ENCODE peak calls at places on chromosomes 3 and 15, in six cellular contexts. D is mesenchymal stem cell, R is IMR-90, F is transverse colon, Y is brain microvascular endothelial cell, Q is PC-3. V is an unnamed sample. For H3K36me3, the result is how much of the 10 kb centered on the place peaks cover.

GRCh38 chr3:95319921-95320494 is 1257.1 kb downstream of the NSUN3 start:
- DNase-seq in D (peak), R (no peak), F (no peak), Y (peak), Q (no peak), V (no peak)

GRCh38 chr3:190301591-190301990 is 20.7 kb downstream of the CLDN1 start:
- DNase-seq in D (no peak), R (no peak), F (no peak), Y (no peak), Q (peak), V (no peak)

GRCh38 chr15:73691398-73691797 is 7.2 kb downstream of the CD276 start:
- DNase-seq in D (peak), R (peak), F (peak), Y (peak), Q (peak), V (no peak)

GRCh38 chr3:37127340-37127739 is 47.0 kb downstream of the LRRFIP2 start:
- DNase-seq in D (no peak), R (no peak), F (no peak), Y (no peak), Q (no peak), V (no peak)

GRCh38 chr3:170023165-170023564 is 14.6 kb upstream of the GPR160 start:
- DNase-seq in D (no peak), R (no peak), F (no peak), Y (no peak), Q (no peak), V (no peak)

GRCh38 chr3:32296251-32297204 is 58.0 kb downstream of the CMTM8 start:
- DNase-seq in D (peak), R (peak), F (peak), Y (peak), Q (peak), V (peak)

GRCh38 chr15:41804361-41804760 is 23.5 kb upstream of the JMJD7 start:
- DNase-seq in D (no peak), R (no peak), F (no peak), Y (no peak), Q (no peak), V (no peak)

GRCh38 chr3:10017636-10018292 is 8.5 kb upstream of the FANCD2 start:
- DNase-seq in D (peak), R (peak), F (no peak), Y (peak), Q (peak), V (peak)

GRCh38 chr3:131216801-131217200 is 164.8 kb upstream of the NUDT16 start:
- DNase-seq in D (peak), R (peak), F (no peak), Y (peak), Q (peak), V (peak)

GRCh38 chr3:177490626-177491025 is 293.3 kb upstream of the TBL1XR1 start:
- DNase-seq in D (no peak), R (no peak), F (no peak), Y (no peak), Q (no peak), V (no peak)

GRCh38 chr3:72177075-72178050 is 392.4 kb upstream of the PROK2 start:
- DNase-seq in D (no peak), R (peak), F (peak), Y (peak), Q (no peak), V (no peak)

GRCh38 chr3:15974647-15975046 is 176.9 kb upstream of the ANKRD28 start:
- DNase-seq in D (no peak), R (no peak), F (no peak), Y (no peak), Q (no peak), V (no peak)

GRCh38 chr3:149371001-149371722 is 6.3 kb downstream of the TM4SF1 start:
- DNase-seq in D (peak), R (peak), F (no peak), Y (no peak), Q (peak), V (no peak)

GRCh38 chr3:196998966-196999760 is 30.5 kb downstream of the MELTF start:
- DNase-seq in D (no peak), R (no peak), F (no peak), Y (no peak), Q (no peak), V (no peak)

GRCh38 chr15:65460948-65461347 is 38.2 kb upstream of the IGDCC4 start:
- DNase-seq in D (peak), R (peak), F (no peak), Y (peak), Q (no peak), V (no peak)

GRCh38 chr3:71416868-71417267 is 166.7 kb downstream of the FOXP1 start:
- DNase-seq in D (no peak), R (no peak), F (no peak), Y (no peak), Q (peak), V (peak)

GRCh38 chr15:26433060-26433459 is 339.8 kb downstream of the GABRB3 start:
- DNase-seq in D (no peak), R (no peak), F (no peak), Y (no peak), Q (no peak), V (no peak)

GRCh38 chr15:36632196-36632595 is 52.8 kb downstream of the CDIN1 start:
- DNase-seq in D (peak), R (peak), F (no peak), Y (peak), Q (peak), V (no peak)

DNA sequence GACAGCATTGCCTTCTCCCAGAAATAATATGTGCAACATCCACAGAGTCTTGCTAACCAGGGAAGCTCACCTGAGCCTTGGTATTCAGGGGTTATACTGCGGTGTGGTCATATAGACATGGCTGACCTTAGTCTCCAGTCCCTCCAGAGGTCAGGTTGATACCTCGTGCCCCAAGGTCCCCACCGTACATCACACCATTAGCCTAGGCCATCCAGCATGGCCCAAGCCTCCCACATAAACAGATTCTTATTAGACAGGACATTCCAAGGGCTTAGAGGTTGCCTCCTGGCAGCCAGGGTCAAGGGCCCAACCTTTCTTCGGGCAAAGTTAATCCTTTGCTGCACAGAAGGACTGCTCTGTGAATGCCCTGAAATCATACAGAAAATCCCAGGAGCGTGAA is 18.8 kb downstream of the ACAN start:
- DNase-seq in D (no peak), R (no peak), F (no peak), Y (no peak), Q (no peak), V (no peak)
- H3K4me3 ChIP-seq in D (no peak), R (no peak), F (no peak), Y (no peak), Q (no peak), V (no peak)

GRCh38 chr15:69657626-69658025 is 205.0 kb downstream of the RPLP1 start:
- DNase-seq in D (no peak), R (no peak), F (no peak), Y (no peak), Q (no peak), V (no peak)
- H3K36me3 ChIP-seq in D (under half), R (under half), F (under half), Y (under half), Q (under half), V (under half)

DNA sequence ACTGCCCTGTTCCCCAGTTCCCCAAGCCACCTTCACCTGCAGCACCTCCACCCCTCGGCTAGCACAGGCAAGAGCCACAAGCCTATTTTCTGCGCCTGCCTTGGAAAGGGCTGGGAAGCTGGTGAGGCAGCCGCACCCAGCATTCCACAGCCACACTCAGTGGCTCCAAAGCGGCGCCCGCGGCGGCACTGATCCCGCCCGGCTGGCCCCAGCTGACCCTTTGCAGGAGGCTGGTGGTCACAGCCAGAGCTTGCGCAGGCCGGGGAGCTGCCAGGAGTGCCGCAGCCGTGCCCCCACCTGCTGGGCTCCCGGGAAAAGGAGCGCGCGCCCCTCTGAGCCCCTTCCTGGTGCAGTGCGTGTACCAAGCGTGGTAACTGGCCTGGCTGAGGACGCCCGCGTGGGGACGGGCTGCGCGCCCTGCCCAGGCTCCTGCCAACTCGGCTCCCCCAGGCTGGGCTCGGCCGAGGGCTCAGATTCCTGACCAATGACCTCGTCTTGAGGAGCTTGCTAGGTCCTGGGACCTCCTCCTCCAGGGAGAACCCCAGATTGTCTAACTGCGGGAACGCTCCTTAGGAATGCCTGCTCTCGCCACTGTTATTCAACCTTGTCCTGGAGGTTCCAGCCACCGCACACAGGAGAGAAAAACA is 13.3 kb downstream of the GRAMD2A start:
- DNase-seq in D (peak), R (no peak), F (peak), Y (no peak), Q (peak), V (peak)
- H3K4me3 ChIP-seq in D (peak), R (peak), F (peak), Y (peak), Q (peak), V (peak)

GRCh38 chr3:33385423-33385822 is 54.8 kb downstream of the UBP1 start:
- DNase-seq in D (no peak), R (peak), F (no peak), Y (no peak), Q (no peak), V (no peak)

GRCh38 chr3:33388374-33389100 is 51.7 kb downstream of the UBP1 start:
- DNase-seq in D (no peak), R (no peak), F (no peak), Y (no peak), Q (peak), V (no peak)

GRCh38 chr3:33380653-33381052 is 59.6 kb downstream of the UBP1 start:
- DNase-seq in D (no peak), R (no peak), F (no peak), Y (no peak), Q (no peak), V (no peak)

GRCh38 chr3:33386631-33387030 is 53.6 kb downstream of the UBP1 start:
- DNase-seq in D (no peak), R (no peak), F (no peak), Y (no peak), Q (no peak), V (no peak)

GRCh38 chr3:33383951-33384350 is 56.3 kb downstream of the UBP1 start:
- DNase-seq in D (no peak), R (no peak), F (no peak), Y (no peak), Q (no peak), V (no peak)
- H3K36me3 ChIP-seq in D (half or more), R (under half), F (under half), Y (half or more), Q (under half), V (under half)

DNA sequence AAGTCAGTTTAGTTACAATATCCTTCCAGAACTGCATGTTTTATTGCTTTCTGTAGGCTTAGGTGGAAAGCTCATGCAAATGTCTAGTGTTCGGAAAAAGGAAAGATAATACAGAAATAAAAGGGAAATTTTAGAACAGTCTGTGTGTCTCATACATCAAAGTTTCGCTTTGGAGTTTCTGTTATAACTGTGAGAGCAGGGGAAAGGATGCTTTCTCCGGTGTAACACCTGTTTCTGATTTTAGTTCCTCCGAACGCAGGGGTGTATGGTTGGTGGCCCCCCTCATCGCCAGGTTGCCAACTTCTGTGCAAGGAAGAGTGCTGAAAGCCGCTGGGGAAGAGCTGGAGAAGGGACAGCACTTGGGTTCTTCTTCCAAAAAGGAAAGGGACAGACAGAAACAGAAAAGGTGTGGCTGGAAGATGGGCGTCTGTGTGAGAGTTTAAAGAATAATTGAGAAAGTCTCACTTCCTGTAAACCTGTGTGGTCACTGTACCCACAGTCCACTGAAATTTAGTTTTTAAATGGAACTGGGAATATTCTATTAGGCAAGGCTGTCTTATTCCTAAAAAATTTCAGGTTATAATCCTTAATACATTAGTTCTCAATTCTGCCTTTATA is 6.7 kb downstream of the P2RY12 start:
- DNase-seq in D (no peak), R (no peak), F (no peak), Y (no peak), Q (no peak), V (no peak)
- H3K4me3 ChIP-seq in D (no peak), R (no peak), F (no peak), Y (no peak), Q (no peak), V (no peak)

DNA sequence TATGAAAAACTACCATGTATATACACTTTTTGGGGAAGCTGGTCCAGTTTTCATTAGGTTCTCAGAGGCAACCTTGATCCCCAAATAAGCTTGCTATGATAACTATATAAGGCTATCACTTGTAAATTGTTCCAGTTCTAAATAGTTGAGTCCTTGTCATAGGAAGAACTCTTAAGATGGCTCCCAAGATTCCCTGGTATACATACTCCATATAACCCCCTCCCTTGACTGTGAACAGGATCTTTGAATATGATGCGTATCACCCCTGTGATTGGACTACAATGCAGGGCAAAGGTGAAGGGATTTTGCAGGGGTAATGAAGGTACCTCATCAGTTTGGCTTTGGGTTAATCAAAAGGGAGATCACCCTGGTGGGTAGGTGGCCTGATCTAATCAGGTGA is 48.6 kb upstream of the TRIM59 start:
- DNase-seq in D (no peak), R (no peak), F (no peak), Y (no peak), Q (no peak), V (no peak)
- H3K36me3 ChIP-seq in D (half or more), R (under half), F (under half), Y (under half), Q (under half), V (half or more)

GRCh38 chr15:53979051-53979788 is 979 bp downstream of the UNC13C start:
- DNase-seq in D (no peak), R (no peak), F (no peak), Y (no peak), Q (no peak), V (no peak)
- H3K4me3 ChIP-seq in D (no peak), R (no peak), F (no peak), Y (no peak), Q (no peak), V (no peak)

DNA sequence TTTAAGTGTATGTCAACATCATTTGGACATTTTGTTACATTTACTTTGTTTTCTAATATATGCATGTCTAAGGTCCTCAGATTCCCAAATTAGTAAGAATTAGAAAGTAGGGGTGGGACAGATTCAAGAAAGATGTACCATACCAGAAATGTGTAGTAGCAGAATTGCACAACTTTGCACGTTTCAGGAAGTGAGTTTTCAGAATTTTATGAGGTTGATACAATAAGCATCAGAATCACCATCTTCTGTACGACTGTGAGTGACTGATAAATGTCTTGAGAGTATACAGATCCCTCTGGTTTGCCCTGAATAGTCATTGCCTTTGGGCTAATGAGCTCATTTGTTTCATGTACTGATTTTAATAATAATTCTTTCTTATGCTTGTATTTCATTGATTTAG is 9.3 kb downstream of the ARIH2 start:
- DNase-seq in D (no peak), R (no peak), F (no peak), Y (no peak), Q (peak), V (no peak)
- H3K36me3 ChIP-seq in D (half or more), R (under half), F (under half), Y (under half), Q (under half), V (under half)

DNA sequence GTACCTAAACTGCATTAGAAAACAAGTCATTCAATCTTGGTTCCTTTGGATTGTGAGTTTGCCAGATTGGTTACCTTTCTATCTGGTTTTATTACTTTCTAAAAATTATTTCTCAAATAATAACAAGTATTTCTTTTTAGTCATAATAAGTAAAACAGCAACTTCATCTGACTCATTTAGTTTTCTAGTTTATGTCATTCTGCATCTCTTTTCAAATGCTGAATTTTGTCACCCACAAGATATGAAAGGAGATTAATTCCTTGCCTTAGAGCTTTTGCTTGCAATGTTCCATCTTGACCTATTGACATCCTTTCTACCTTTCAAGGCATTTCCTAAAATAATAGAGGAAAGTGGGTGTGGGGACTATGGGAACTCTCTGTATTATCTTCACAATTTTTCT is 253.6 kb upstream of the PEX5L start:
- DNase-seq in D (no peak), R (no peak), F (no peak), Y (no peak), Q (no peak), V (no peak)
- H3K4me3 ChIP-seq in D (no peak), R (no peak), F (no peak), Y (no peak), Q (no peak), V (no peak)

GRCh38 chr3:66497982-66498671 is 2.7 kb downstream of the LRIG1 start:
- DNase-seq in D (no peak), R (no peak), F (no peak), Y (no peak), Q (no peak), V (no peak)
- H3K36me3 ChIP-seq in D (under half), R (under half), F (under half), Y (under half), Q (under half), V (under half)

V was measured in MG63.